ENCODE peak calls at places on chromosomes 2 and 18, in six cellular contexts. H is psoas muscle; R is NCI-H774; C is M059J; W is uterus; Y is stimulated activated CD4-positive, alpha-beta T cell treated with anti-CD3 and anti-CD28 coated beads, Interleukin-15, amount 100 ng/mL, for 1 hour. D is an unnamed sample.
A peak's percentile ranks its signal among the peaks of the same experiment; 100 is the strongest.

GRCh38 chr2:241635756-241636155 is 1.2 kb downstream of the THAP4 start:
- DNase-seq in H (no peak), R (no peak), C (no peak), W (no peak), Y (no peak), D (no peak)

GRCh38 chr2:117686699-117687098 is 127.8 kb upstream of the DDX18 start:
- DNase-seq in Y (no peak), C (no peak), W (no peak), H (no peak), R (no peak), D (no peak)

GRCh38 chr2:203097735-203098134 is 83.1 kb downstream of the NBEAL1 start:
- DNase-seq in H (no peak), R (no peak), Y (no peak), W (no peak), C (peak; percentile 7), D (peak; percentile 21)

GRCh38 chr2:169528271-169528701 is 18.8 kb downstream of the KLHL41 start:
- DNase-seq in Y (peak; percentile 46), H (peak; percentile 49), R (no peak), C (peak; percentile 52), W (peak; percentile 49), D (peak; percentile 1)

GRCh38 chr2:236568068-236568921 is 1.3 kb upstream of the ACKR3 start:
- DNase-seq in W (peak; percentile 49), Y (no peak), H (peak; percentile 55), C (no peak), R (no peak), D (no peak)

GRCh38 chr2:237060518-237061312 is 25.0 kb upstream of the COPS8 start:
- DNase-seq in H (no peak), W (peak; percentile 44), R (peak; percentile 40), Y (no peak), C (peak; percentile 63), D (peak; percentile 19)

GRCh38 chr2:42569883-42570282 is 1.5 kb downstream of the MTA3 start:
- DNase-seq in R (no peak), C (no peak), Y (no peak), H (no peak), W (no peak), D (peak; percentile 75)

GRCh38 chr18:74861154-74861553 is 263.5 kb downstream of the ZNF407 start:
- DNase-seq in H (no peak), C (peak; percentile 7), R (no peak), W (no peak), Y (no peak), D (no peak)

GRCh38 chr2:101446869-101447268 is 28.0 kb downstream of the RFX8 start:
- DNase-seq in W (no peak), Y (no peak), R (no peak), H (no peak), C (peak; percentile 97), D (no peak)